ENCODE peak calls at places on chromosomes 16 and 17, in seven cellular contexts. T is thyroid gland, J is heart left ventricle, G is fibroblast of pulmonary artery, E is kidney epithelial cell, D is uterus, I is endothelial cell. B is an unnamed sample.

GRCh38 chr17:81329279-81329926 is 34.3 kb upstream of the SLC38A10 start:
- DNase-seq in G (peak; percentile 78), D (peak; percentile 94), T (peak; percentile 92), I (no peak), J (peak; percentile 90), E (peak; percentile 82), B (peak; percentile 68)

GRCh38 chr17:74008196-74008595 is 195.3 kb upstream of the RPL38 start:
- DNase-seq in D (no peak), J (no peak), I (peak; percentile 16), G (no peak), E (no peak), T (peak; percentile 6), B (peak; percentile 9)

GRCh38 chr17:72502111-72502939 is 381.5 kb downstream of the SOX9 start:
- DNase-seq in D (no peak), I (no peak), E (no peak), G (peak; percentile 62), T (peak; percentile 35), J (peak; percentile 45), B (no peak)

GRCh38 chr16:13242201-13242600 is 340.8 kb downstream of the SHISA9 start:
- DNase-seq in D (no peak), E (no peak), I (no peak), T (no peak), J (no peak), G (no peak), B (no peak)

GRCh38 chr16:81586976-81587625 is 142.5 kb downstream of the CMIP start:
- DNase-seq in G (no peak), E (no peak), T (no peak), J (no peak), D (no peak), I (no peak), B (no peak)

GRCh38 chr16:22098538-22099255 is 6.4 kb downstream of the VWA3A start:
- DNase-seq in E (no peak), I (no peak), G (peak; percentile 64), D (no peak), T (no peak), J (no peak), B (peak; percentile 66)

GRCh38 chr17:35605753-35606152 is 18.6 kb downstream of the AP2B1 start:
- DNase-seq in D (no peak), T (no peak), G (no peak), I (no peak), J (no peak), E (no peak), B (no peak)

GRCh38 chr16:30903596-30903995 is 7.2 kb downstream of the CTF1 start:
- DNase-seq in E (no peak), T (no peak), I (peak; percentile 54), J (peak; percentile 53), D (no peak), G (peak; percentile 61), B (no peak)

GRCh38 chr17:17121162-17121561 is 78.9 kb downstream of the MPRIP start:
- DNase-seq in G (no peak), E (no peak), D (no peak), J (no peak), T (no peak), I (no peak), B (no peak)

GRCh38 chr16:84390131-84390785 is 21.9 kb downstream of the ATP2C2 start:
- DNase-seq in E (no peak), D (no peak), I (peak; percentile 18), T (no peak), G (no peak), J (no peak), B (no peak)

GRCh38 chr17:57662644-57663308 is 82.3 kb downstream of the CCDC182 start:
- DNase-seq in T (peak; percentile 92), J (peak; percentile 99), I (peak; percentile 94), G (peak; percentile 98), E (peak; percentile 96), D (peak; percentile 97), B (peak; percentile 87)

GRCh38 chr16:84803146-84803545 is 16.6 kb upstream of the CRISPLD2 start:
- DNase-seq in I (no peak), G (no peak), D (no peak), J (no peak), E (no peak), T (no peak), B (no peak)

GRCh38 chr17:63698381-63698885 is 1.5 kb downstream of the LIMD2 start:
- DNase-seq in D (no peak), J (no peak), G (no peak), I (no peak), E (no peak), T (no peak), B (no peak)

GRCh38 chr17:57986841-57987581 is 1.0 kb downstream of the VEZF1 start:
- DNase-seq in D (peak; percentile 66), I (peak; percentile 47), G (peak; percentile 83), E (peak; percentile 54), T (peak; percentile 52), J (peak; percentile 50), B (peak; percentile 38)

GRCh38 chr16:89155851-89156739 is 15.5 kb upstream of the CDH15 start:
- DNase-seq in T (peak; percentile 51), G (no peak), D (no peak), I (no peak), J (no peak), E (no peak), B (no peak)

GRCh38 chr17:8455660-8456059 is 20.0 kb downstream of the NDEL1 start:
- DNase-seq in T (no peak), I (no peak), J (no peak), G (no peak), D (no peak), E (no peak), B (no peak)

GRCh38 chr17:977163-977562 is 2.4 kb downstream of the NXN start:
- DNase-seq in J (no peak), D (no peak), T (no peak), I (no peak), E (no peak), G (no peak), B (no peak)

GRCh38 chr16:79712273-79712672 is 111.7 kb upstream of the MAF start:
- DNase-seq in E (no peak), J (no peak), D (no peak), I (no peak), T (no peak), G (no peak), B (no peak)

GRCh38 chr17:78890111-78890897 is 12.7 kb downstream of the CEP295NL start:
- DNase-seq in T (no peak), G (no peak), J (peak; percentile 73), I (no peak), E (no peak), D (no peak), B (peak; percentile 17)

GRCh38 chr16:3738541-3738940 is 21.2 kb upstream of the TRAP1 start:
- DNase-seq in J (no peak), I (no peak), E (no peak), T (no peak), D (no peak), G (no peak), B (no peak)

DNA sequence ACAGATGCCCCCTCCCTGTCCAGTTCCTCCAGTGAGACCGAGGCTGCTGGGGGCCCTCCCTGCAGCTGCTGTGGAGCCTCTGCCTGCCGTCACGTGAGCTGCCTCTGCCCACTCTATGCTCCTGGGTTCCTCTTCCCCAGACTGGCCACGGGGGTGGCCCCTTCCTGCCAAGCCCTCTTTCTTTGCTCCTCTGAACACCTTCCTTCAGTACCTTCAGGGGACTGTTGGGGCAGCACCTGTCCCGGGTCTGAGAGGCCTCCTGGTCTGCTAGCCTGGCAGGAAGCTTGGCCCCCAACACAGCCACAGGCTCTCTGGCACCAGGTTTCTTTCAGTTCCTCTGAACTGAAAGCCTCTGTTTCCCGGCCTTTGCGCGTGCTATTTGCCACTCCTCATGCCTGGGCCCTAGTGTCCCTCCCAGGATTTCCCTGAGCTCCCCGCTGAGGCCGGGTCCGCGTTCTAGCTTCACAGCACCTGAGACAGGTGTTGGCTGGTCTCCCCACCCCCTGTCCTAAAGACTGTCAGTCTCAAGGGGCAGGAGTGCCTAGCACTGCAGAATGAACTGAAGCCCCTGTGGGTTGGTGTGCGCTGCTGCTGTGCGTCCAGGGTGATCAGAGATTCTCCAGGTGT is 6.6 kb upstream of the ATP6V0C start:
- DNase-seq in D (no peak), J (no peak), G (no peak), T (no peak), E (no peak), I (no peak), B (peak; percentile 79)
- TF ChIP-seq CTCF in D (no peak), J (no peak), G (no peak), T (no peak), E (no peak), I (no peak), B (peak; percentile 14)

GRCh38 chr16:24728891-24729242 is 584 bp upstream of the TNRC6A start:
- DNase-seq in G (no peak), I (no peak), E (no peak), T (no peak), J (no peak), D (no peak), B (no peak)
- TF ChIP-seq CTCF in G (no peak), I (no peak), E (no peak), T (no peak), J (no peak), D (no peak), B (no peak)

GRCh38 chr16:15572329-15573001 is 70.5 kb downstream of the MARF1 start:
- DNase-seq in I (no peak), J (no peak), E (no peak), T (no peak), D (no peak), G (peak; percentile 66), B (no peak)
- TF ChIP-seq CTCF in I (no peak), J (no peak), E (no peak), T (no peak), D (no peak), G (no peak), B (no peak)

DNA sequence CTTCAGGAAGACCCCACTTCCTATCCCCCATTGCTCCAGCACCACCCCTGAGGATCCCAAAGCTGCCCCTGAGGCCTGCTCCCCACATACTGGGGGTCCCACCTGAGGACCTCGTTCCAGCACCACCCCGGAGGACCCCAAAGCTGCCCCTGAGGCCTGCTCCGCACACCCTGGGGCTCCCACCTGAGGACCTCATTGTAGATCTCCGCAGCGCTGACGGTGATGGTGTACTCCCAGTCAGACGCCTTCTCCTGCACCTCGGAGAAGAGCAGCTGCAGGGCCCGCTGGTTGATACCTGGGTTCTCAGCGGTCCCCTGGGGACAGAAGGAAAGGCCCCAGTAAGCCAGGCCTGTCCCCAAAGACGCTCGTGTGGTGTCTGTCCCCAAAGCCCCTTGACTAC is 26.4 kb downstream of the KATNB1 start:
- DNase-seq in I (no peak), D (no peak), G (no peak), J (no peak), T (no peak), E (no peak), B (no peak)
- TF ChIP-seq CTCF in I (no peak), D (no peak), G (no peak), J (no peak), T (no peak), E (no peak), B (no peak)